ENCODE peak calls at places on chromosomes 6 and 20, in four cellular contexts. Z is HS-5, H is T-helper 2 cell, U is brain microvascular endothelial cell. Q is an unnamed sample.

GRCh38 chr20:40390654-40391053 is 298.4 kb downstream of the MAFB start:
- DNase-seq in Z (no peak), H (no peak), U (no peak), Q (no peak)

GRCh38 chr20:47688385-47689381 is 96.6 kb downstream of the SULF2 start:
- DNase-seq in H (no peak), Z (no peak), U (peak), Q (no peak)

GRCh38 chr20:49323622-49324238 is 45.9 kb upstream of the ZNFX1 start:
- DNase-seq in U (peak), Z (peak), H (peak), Q (no peak)

GRCh38 chr6:161727063-161727462 is 453.2 kb upstream of the AGPAT4 start:
- DNase-seq in H (no peak), Z (no peak), U (no peak), Q (no peak)

GRCh38 chr6:99790679-99791078 is 184.0 kb downstream of the PRDM13 start:
- DNase-seq in Z (no peak), H (no peak), U (no peak), Q (no peak)

GRCh38 chr6:95364016-95364604 is 213.2 kb upstream of the MANEA start:
- DNase-seq in H (peak), U (no peak), Z (peak), Q (peak)

GRCh38 chr6:108209738-108210137 is 43.9 kb downstream of the NR2E1 start:
- DNase-seq in U (no peak), Z (no peak), H (no peak), Q (no peak)

GRCh38 chr6:149354009-149354408 is 36.5 kb downstream of the TAB2 start:
- DNase-seq in Z (no peak), H (no peak), U (no peak), Q (no peak)

GRCh38 chr6:102812242-102812641 is 1418.7 kb downstream of the GRIK2 start:
- DNase-seq in Z (peak), H (no peak), U (no peak), Q (no peak)

GRCh38 chr6:88804701-88805100 is 158.7 kb downstream of the RNGTT start:
- DNase-seq in Z (peak), H (no peak), U (no peak), Q (no peak)

GRCh38 chr6:56814802-56815201 is 140.1 kb upstream of the BEND6 start:
- DNase-seq in H (no peak), Z (no peak), U (no peak), Q (no peak)

GRCh38 chr6:49550413-49551125 is at the start of gene C6orf141:
- DNase-seq in U (no peak), H (peak), Z (no peak), Q (no peak)

GRCh38 chr6:146200136-146200708 is 171.4 kb downstream of the GRM1 start:
- DNase-seq in U (peak), Z (no peak), H (no peak), Q (peak)

GRCh38 chr20:59579404-59580207 is 24.7 kb upstream of the PHACTR3 start:
- DNase-seq in Z (no peak), H (no peak), U (no peak), Q (no peak)

GRCh38 chr20:63963348-63963741 is 6.4 kb downstream of the ZNF512B start:
- DNase-seq in Z (no peak), U (no peak), H (no peak), Q (no peak)

GRCh38 chr6:42201382-42201781 is 6.6 kb upstream of the GUCA1B start:
- DNase-seq in Z (no peak), U (no peak), H (no peak), Q (no peak)

GRCh38 chr6:39365281-39366074 is 43.0 kb upstream of the KCNK16 start:
- DNase-seq in Z (peak), H (no peak), U (peak), Q (no peak)

Q was measured in globus pallidus.